ENCODE peak calls at places on chromosomes 2 and 18, in five cellular contexts. One of them, this sample, is unnamed.

GRCh38 chr18:46917808-46918600 is 602 bp downstream of the KATNAL2 start:
- DNase-seq in posterior cingulate gyrus: no peak
- DNase-seq in CD8-positive, alpha-beta memory T cell: no peak
- DNase-seq in fibroblast of lung: peak
- DNase-seq in SHP77 treated with DMSO at 0.1 percent for 48 hours: no peak
- DNase-seq in this sample: peak

GRCh38 chr2:62501794-62502500 is 4.0 kb downstream of the TMEM17 start:
- DNase-seq in posterior cingulate gyrus: no peak
- DNase-seq in SHP77 treated with DMSO at 0.1 percent for 48 hours: no peak
- DNase-seq in fibroblast of lung: peak
- DNase-seq in CD8-positive, alpha-beta memory T cell: no peak
- DNase-seq in this sample: no peak

GRCh38 chr18:12308386-12309100 is 502 bp downstream of the TUBB6 start:
- DNase-seq in fibroblast of lung: peak
- DNase-seq in CD8-positive, alpha-beta memory T cell: no peak
- DNase-seq in posterior cingulate gyrus: peak
- DNase-seq in SHP77 treated with DMSO at 0.1 percent for 48 hours: no peak
- DNase-seq in this sample: peak

GRCh38 chr2:69694894-69695849 is 46.8 kb upstream of the ANXA4 start:
- DNase-seq in fibroblast of lung: peak
- DNase-seq in CD8-positive, alpha-beta memory T cell: no peak
- DNase-seq in SHP77 treated with DMSO at 0.1 percent for 48 hours: no peak
- DNase-seq in posterior cingulate gyrus: no peak
- DNase-seq in this sample: no peak

GRCh38 chr2:109724533-109725460 is 69.3 kb upstream of the RGPD5 start:
- DNase-seq in fibroblast of lung: no peak
- DNase-seq in posterior cingulate gyrus: no peak
- DNase-seq in SHP77 treated with DMSO at 0.1 percent for 48 hours: no peak
- DNase-seq in CD8-positive, alpha-beta memory T cell: no peak
- DNase-seq in this sample: no peak

GRCh38 chr18:31243740-31244512 is 74.0 kb upstream of the DSG1 start:
- DNase-seq in fibroblast of lung: no peak
- DNase-seq in SHP77 treated with DMSO at 0.1 percent for 48 hours: no peak
- DNase-seq in CD8-positive, alpha-beta memory T cell: no peak
- DNase-seq in posterior cingulate gyrus: no peak
- DNase-seq in this sample: no peak

GRCh38 chr2:31270136-31270535 is 36.2 kb downstream of the EHD3 start:
- DNase-seq in fibroblast of lung: peak
- DNase-seq in posterior cingulate gyrus: no peak
- DNase-seq in CD8-positive, alpha-beta memory T cell: no peak
- DNase-seq in SHP77 treated with DMSO at 0.1 percent for 48 hours: no peak
- DNase-seq in this sample: no peak

GRCh38 chr2:110773470-110773921 is 41.1 kb downstream of the ACOXL start:
- DNase-seq in posterior cingulate gyrus: no peak
- DNase-seq in CD8-positive, alpha-beta memory T cell: no peak
- DNase-seq in SHP77 treated with DMSO at 0.1 percent for 48 hours: no peak
- DNase-seq in fibroblast of lung: peak
- DNase-seq in this sample: no peak

GRCh38 chr2:176432439-176432838 is 163.2 kb downstream of the MTX2 start:
- DNase-seq in SHP77 treated with DMSO at 0.1 percent for 48 hours: no peak
- DNase-seq in CD8-positive, alpha-beta memory T cell: no peak
- DNase-seq in fibroblast of lung: peak
- DNase-seq in posterior cingulate gyrus: no peak
- DNase-seq in this sample: no peak

GRCh38 chr2:47890711-47891368 is 15.5 kb downstream of the FBXO11 start:
- DNase-seq in posterior cingulate gyrus: no peak
- DNase-seq in CD8-positive, alpha-beta memory T cell: no peak
- DNase-seq in fibroblast of lung: peak
- DNase-seq in SHP77 treated with DMSO at 0.1 percent for 48 hours: no peak
- DNase-seq in this sample: no peak

GRCh38 chr2:170848587-170848986 is 31.9 kb downstream of the GAD1 start:
- DNase-seq in CD8-positive, alpha-beta memory T cell: no peak
- DNase-seq in posterior cingulate gyrus: no peak
- DNase-seq in fibroblast of lung: peak
- DNase-seq in SHP77 treated with DMSO at 0.1 percent for 48 hours: no peak
- DNase-seq in this sample: no peak

GRCh38 chr2:38866773-38867443 is 8.8 kb downstream of the DHX57 start:
- DNase-seq in CD8-positive, alpha-beta memory T cell: no peak
- DNase-seq in fibroblast of lung: no peak
- DNase-seq in SHP77 treated with DMSO at 0.1 percent for 48 hours: no peak
- DNase-seq in posterior cingulate gyrus: no peak
- DNase-seq in this sample: no peak

GRCh38 chr2:148201075-148202004 is 180.4 kb downstream of the MBD5 start:
- DNase-seq in posterior cingulate gyrus: no peak
- DNase-seq in CD8-positive, alpha-beta memory T cell: peak
- DNase-seq in SHP77 treated with DMSO at 0.1 percent for 48 hours: no peak
- DNase-seq in fibroblast of lung: peak
- DNase-seq in this sample: no peak

GRCh38 chr2:28390857-28391563 is 1.6 kb upstream of the FOSL2 start:
- DNase-seq in fibroblast of lung: no peak
- DNase-seq in SHP77 treated with DMSO at 0.1 percent for 48 hours: no peak
- DNase-seq in posterior cingulate gyrus: peak
- DNase-seq in CD8-positive, alpha-beta memory T cell: no peak
- DNase-seq in this sample: peak

GRCh38 chr2:162586311-162586710 is 242.4 kb downstream of the GCA start:
- DNase-seq in CD8-positive, alpha-beta memory T cell: no peak
- DNase-seq in posterior cingulate gyrus: no peak
- DNase-seq in SHP77 treated with DMSO at 0.1 percent for 48 hours: no peak
- DNase-seq in fibroblast of lung: no peak
- DNase-seq in this sample: no peak

GRCh38 chr18:23148382-23148781 is 13.1 kb downstream of the CABLES1 start:
- DNase-seq in fibroblast of lung: no peak
- DNase-seq in SHP77 treated with DMSO at 0.1 percent for 48 hours: no peak
- DNase-seq in CD8-positive, alpha-beta memory T cell: no peak
- DNase-seq in posterior cingulate gyrus: no peak
- DNase-seq in this sample: no peak

GRCh38 chr2:203394519-203395227 is 66.5 kb downstream of the ABI2 start:
- DNase-seq in SHP77 treated with DMSO at 0.1 percent for 48 hours: no peak
- DNase-seq in fibroblast of lung: no peak
- DNase-seq in posterior cingulate gyrus: no peak
- DNase-seq in CD8-positive, alpha-beta memory T cell: no peak
- DNase-seq in this sample: no peak

GRCh38 chr2:227106845-227107759 is 56.9 kb downstream of the COL4A4 start:
- DNase-seq in CD8-positive, alpha-beta memory T cell: no peak
- DNase-seq in posterior cingulate gyrus: no peak
- DNase-seq in fibroblast of lung: peak
- DNase-seq in SHP77 treated with DMSO at 0.1 percent for 48 hours: peak
- DNase-seq in this sample: peak

GRCh38 chr2:238259085-238260020 is 19.5 kb upstream of the HES6 start:
- DNase-seq in posterior cingulate gyrus: peak
- DNase-seq in CD8-positive, alpha-beta memory T cell: peak
- DNase-seq in fibroblast of lung: no peak
- DNase-seq in SHP77 treated with DMSO at 0.1 percent for 48 hours: no peak
- DNase-seq in this sample: no peak

GRCh38 chr2:230690439-230690838 is 22.2 kb upstream of the CAB39 start:
- DNase-seq in CD8-positive, alpha-beta memory T cell: no peak
- DNase-seq in fibroblast of lung: peak
- DNase-seq in posterior cingulate gyrus: peak
- DNase-seq in SHP77 treated with DMSO at 0.1 percent for 48 hours: no peak
- DNase-seq in this sample: no peak

GRCh38 chr2:240795468-240795867 is 24.6 kb downstream of the KIF1A start:
- DNase-seq in SHP77 treated with DMSO at 0.1 percent for 48 hours: no peak
- DNase-seq in fibroblast of lung: no peak
- DNase-seq in CD8-positive, alpha-beta memory T cell: peak
- DNase-seq in posterior cingulate gyrus: peak
- DNase-seq in this sample: no peak

GRCh38 chr2:241618296-241618805 is 18.6 kb downstream of the THAP4 start:
- DNase-seq in posterior cingulate gyrus: no peak
- DNase-seq in CD8-positive, alpha-beta memory T cell: no peak
- DNase-seq in fibroblast of lung: no peak
- DNase-seq in SHP77 treated with DMSO at 0.1 percent for 48 hours: no peak
- DNase-seq in this sample: no peak

GRCh38 chr2:30927561-30928075 is 120.4 kb upstream of the CAPN13 start:
- DNase-seq in fibroblast of lung: no peak
- DNase-seq in posterior cingulate gyrus: no peak
- DNase-seq in CD8-positive, alpha-beta memory T cell: no peak
- DNase-seq in SHP77 treated with DMSO at 0.1 percent for 48 hours: no peak
- DNase-seq in this sample: no peak

GRCh38 chr2:190996338-190996946 is 17.5 kb downstream of the STAT1 start:
- DNase-seq in CD8-positive, alpha-beta memory T cell: peak
- DNase-seq in posterior cingulate gyrus: no peak
- DNase-seq in fibroblast of lung: peak
- DNase-seq in SHP77 treated with DMSO at 0.1 percent for 48 hours: no peak
- DNase-seq in this sample: no peak